ENCODE peak calls at places on chromosome 1, in five cellular contexts. Y, W, H, P and L are unnamed samples.
A peak's percentile ranks its signal among the peaks of the same experiment; 100 is the strongest.

GRCh38 chr1:151837841-151838490 is 1.7 kb downstream of the C2CD4D start:
- DNase-seq in Y (no peak), W (no peak), H (no peak), P (no peak), L (no peak)

GRCh38 chr1:108502624-108503023 is 52.5 kb downstream of the NBPF6 start:
- DNase-seq in Y (no peak), W (no peak), H (no peak), P (no peak), L (no peak)

GRCh38 chr1:22258696-22259095 is 115.8 kb upstream of the WNT4 start:
- DNase-seq in Y (no peak), W (no peak), H (no peak), P (no peak), L (no peak)

GRCh38 chr1:153506831-153507413 is 28.9 kb downstream of the S100A6 start:
- DNase-seq in Y (peak; percentile 47), W (peak; percentile 63), H (peak; percentile 94), P (peak; percentile 87), L (peak; percentile 80)

GRCh38 chr1:12531169-12531479 is 86.9 kb downstream of the DHRS3 start:
- DNase-seq in Y (no peak), W (no peak), H (no peak), P (no peak), L (no peak)

GRCh38 chr1:32967863-32968571 is 3.4 kb upstream of the RNF19B start:
- DNase-seq in Y (no peak), W (no peak), H (no peak), P (no peak), L (no peak)

GRCh38 chr1:10074059-10074854 is 41.5 kb downstream of the UBE4B start:
- DNase-seq in Y (peak; percentile 3), W (peak; percentile 88), H (no peak), P (peak; percentile 89), L (peak; percentile 18)

GRCh38 chr1:150777544-150777943 is 12.0 kb upstream of the CTSS start:
- DNase-seq in Y (no peak), W (no peak), H (no peak), P (no peak), L (no peak)

GRCh38 chr1:69258842-69259241 is 308.9 kb upstream of the LRRC7 start:
- DNase-seq in Y (no peak), W (no peak), H (no peak), P (no peak), L (no peak)

GRCh38 chr1:227257964-227258363 is 60.3 kb downstream of the CDC42BPA start:
- DNase-seq in Y (no peak), W (no peak), H (no peak), P (no peak), L (no peak)

GRCh38 chr1:81701071-81701470 is 99.7 kb upstream of the ADGRL2 start:
- DNase-seq in Y (no peak), W (no peak), H (no peak), P (no peak), L (no peak)
- TF ChIP-seq CTCF in Y (no peak), W (no peak), H (no peak), P (no peak), L (no peak)

GRCh38 chr1:53763461-53763860 is 24.5 kb upstream of the GLIS1 start:
- DNase-seq in Y (no peak), W (no peak), H (no peak), P (no peak), L (no peak)
- TF ChIP-seq CTCF in Y (no peak), W (no peak), H (no peak), P (no peak), L (no peak)

DNA sequence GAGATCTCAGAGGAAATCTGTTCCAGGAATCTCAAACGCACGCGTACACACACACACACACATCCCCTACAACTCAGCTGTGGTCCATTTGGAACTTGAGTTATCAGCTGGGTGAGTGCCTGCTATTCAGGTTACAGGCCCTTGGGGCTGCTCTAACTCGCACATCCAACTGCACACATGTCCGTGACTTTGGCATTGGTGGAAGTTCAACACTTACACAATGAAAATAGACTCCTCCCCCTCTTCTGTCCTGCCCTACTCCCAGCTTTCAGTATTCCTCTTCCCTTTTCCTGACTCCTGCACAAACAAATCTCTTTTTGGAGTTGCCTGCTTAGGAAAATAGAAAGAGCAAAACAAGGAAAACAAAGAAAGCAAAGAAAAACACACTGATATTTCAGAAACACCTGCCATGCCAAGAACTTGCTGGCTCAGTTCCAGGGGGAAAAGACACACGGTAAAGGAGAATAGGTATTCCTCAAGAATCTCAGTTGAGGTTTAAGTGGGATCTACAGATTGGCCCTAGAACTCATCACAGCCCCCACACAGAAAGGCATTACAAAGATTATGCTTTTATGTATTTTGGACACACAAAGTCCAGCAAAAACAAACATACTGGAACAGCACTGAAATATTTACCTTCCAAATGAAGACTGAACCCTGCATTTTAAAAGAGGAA is 140.8 kb downstream of the TGFBR3 start:
- DNase-seq in Y (no peak), W (peak; percentile 51), H (peak; percentile 77), P (no peak), L (no peak)
- TF ChIP-seq CTCF in Y (no peak), W (no peak), H (no peak), P (no peak), L (no peak)

GRCh38 chr1:76140227-76140626 is 65.7 kb downstream of the ST6GALNAC3 start:
- DNase-seq in Y (peak; percentile 10), W (no peak), H (no peak), P (no peak), L (no peak)
- TF ChIP-seq CTCF in Y (no peak), W (peak; percentile 17), H (no peak), P (no peak), L (no peak)

DNA sequence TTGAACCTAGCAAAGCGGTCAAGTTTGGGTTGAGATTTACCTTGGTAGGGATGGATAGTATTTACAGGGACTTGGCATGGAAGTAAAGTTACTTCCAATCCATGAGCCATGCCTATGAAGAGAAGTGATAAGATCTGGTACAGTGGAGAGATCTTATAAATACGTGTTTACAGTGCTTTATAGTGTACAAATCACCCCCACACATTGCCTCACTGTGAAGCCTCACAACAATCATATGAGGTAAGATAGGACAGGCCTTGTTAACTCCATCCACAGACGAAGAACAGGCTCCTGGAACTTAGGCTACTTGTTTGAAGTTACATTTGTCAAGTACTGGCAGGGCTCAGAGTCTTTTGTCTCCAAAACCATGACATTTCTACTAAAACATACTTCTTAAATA is 159.8 kb downstream of the PLPPR4 start:
- DNase-seq in Y (no peak), W (no peak), H (no peak), P (no peak), L (no peak)
- TF ChIP-seq CTCF in Y (no peak), W (no peak), H (no peak), P (no peak), L (no peak)

GRCh38 chr1:244801246-244801645 is 34.2 kb upstream of the COX20 start:
- DNase-seq in Y (peak; percentile 55), W (no peak), H (no peak), P (peak; percentile 38), L (peak; percentile 83)
- TF ChIP-seq CTCF in Y (peak; percentile 79), W (peak; percentile 48), H (peak; percentile 22), P (peak; percentile 49), L (no peak)

GRCh38 chr1:94532077-94532476 is 9.5 kb downstream of the F3 start:
- DNase-seq in Y (peak; percentile 56), W (no peak), H (no peak), P (no peak), L (no peak)
- TF ChIP-seq CTCF in Y (no peak), W (no peak), H (no peak), P (no peak), L (no peak)